ENCODE peak calls at places on chromosome 3, in ten cellular contexts. D is Daoy; W is heart left ventricle; V is AG04450; Q is stimulated activated CD4-positive, alpha-beta T cell treated with anti-CD3 and anti-CD28 coated beads, Interleukin-15, amount 100 ng/mL, for 1 hour; Y is nephron progenitor cell; F is pancreas; I is B cell; A is central memory CD4-positive, alpha-beta T cell; L is activated naive CD4-positive, alpha-beta T cell treated with anti-CD3 and anti-CD28 coated beads, Interleukin-2, amount 50 U/mL, for 72 hours. X is an unnamed sample.

GRCh38 chr3:69683076-69683806 is 56.0 kb upstream of the MITF start:
- DNase-seq in D (no peak), Q (no peak), L (no peak), Y (no peak), F (no peak), W (no peak), I (no peak), A (no peak), V (no peak), X (no peak)

GRCh38 chr3:195873971-195874370 is 34.4 kb downstream of the TNK2 start:
- DNase-seq in F (no peak), W (no peak), A (no peak), D (no peak), L (no peak), Y (peak), I (no peak), V (no peak), Q (no peak), X (peak)

GRCh38 chr3:132549169-132549568 is 47.9 kb upstream of the ACKR4 start:
- DNase-seq in F (no peak), Y (no peak), Q (no peak), I (no peak), L (no peak), W (no peak), A (no peak), D (no peak), V (no peak), X (no peak)

GRCh38 chr3:24490151-24490550 is 4.5 kb downstream of the THRB start:
- DNase-seq in Q (no peak), I (no peak), F (no peak), W (peak), D (no peak), Y (no peak), A (no peak), L (no peak), V (no peak), X (no peak)

GRCh38 chr3:184011230-184011876 is 6.3 kb downstream of the ABCC5 start:
- DNase-seq in W (no peak), A (no peak), I (no peak), Q (no peak), F (no peak), Y (no peak), L (no peak), V (no peak), D (no peak), X (no peak)

GRCh38 chr3:37862219-37862711 is 585 bp downstream of the CTDSPL start:
- DNase-seq in Q (no peak), L (peak), F (peak), I (no peak), V (no peak), A (no peak), Y (peak), W (peak), D (peak), X (no peak)

GRCh38 chr3:63519426-63519825 is 133.0 kb upstream of the SNTN start:
- DNase-seq in D (peak), F (no peak), V (no peak), A (no peak), L (no peak), W (no peak), Y (no peak), Q (no peak), I (no peak), X (no peak)

GRCh38 chr3:101809178-101810022 is 30.4 kb downstream of the NXPE3 start:
- DNase-seq in W (no peak), V (no peak), D (peak), Q (no peak), F (no peak), A (peak), Y (peak), L (peak), I (no peak), X (peak)

GRCh38 chr3:46449755-46450552 is 14.8 kb downstream of the LTF start:
- DNase-seq in Q (no peak), V (no peak), Y (peak), W (no peak), L (no peak), F (no peak), A (no peak), D (no peak), I (no peak), X (no peak)